ENCODE peak calls at places on chromosomes 1 and 21, in eight cellular contexts. I, G, L, W, S, M, B and A are unnamed samples.

GRCh38 chr1:193031431-193031830 is 27.7 kb downstream of the UCHL5 start:
- DNase-seq in B (no peak), W (no peak), G (peak; percentile 45), M (no peak), S (no peak), I (no peak), L (peak; percentile 40), A (no peak)

GRCh38 chr1:7046891-7047290 is 261.6 kb downstream of the CAMTA1 start:
- DNase-seq in M (no peak), B (no peak), G (no peak), W (no peak), L (no peak), S (no peak), I (no peak), A (no peak)

GRCh38 chr1:205343431-205344009 is 13.2 kb downstream of the KLHDC8A start:
- DNase-seq in I (no peak), G (no peak), B (peak; percentile 84), L (no peak), M (no peak), W (no peak), S (peak; percentile 78), A (no peak)

GRCh38 chr1:208041505-208041904 is 130.6 kb upstream of the CD34 start:
- DNase-seq in M (no peak), L (no peak), S (no peak), G (no peak), W (no peak), I (no peak), B (no peak), A (no peak)

GRCh38 chr1:116834605-116835004 is 75.1 kb upstream of the PTGFRN start:
- DNase-seq in M (no peak), W (no peak), L (no peak), B (no peak), G (no peak), S (peak; percentile 34), I (no peak), A (no peak)

GRCh38 chr1:240635466-240636256 is 23.7 kb upstream of the GREM2 start:
- DNase-seq in S (no peak), M (no peak), W (no peak), G (no peak), B (no peak), L (no peak), I (no peak), A (no peak)

GRCh38 chr1:44985747-44986359 is 542 bp downstream of the EIF2B3 start:
- DNase-seq in L (peak; percentile 6), M (no peak), I (no peak), S (no peak), B (peak; percentile 16), G (peak; percentile 72), W (no peak), A (no peak)

GRCh38 chr1:108639899-108640560 is 20.9 kb downstream of the HENMT1 start:
- DNase-seq in I (no peak), M (no peak), S (peak; percentile 26), L (no peak), W (no peak), G (no peak), B (no peak), A (no peak)

GRCh38 chr1:78040484-78041089 is 5.2 kb upstream of the GIPC2 start:
- DNase-seq in M (no peak), L (no peak), S (no peak), B (no peak), G (no peak), I (no peak), W (no peak), A (no peak)

GRCh38 chr1:172906778-172907592 is 143.8 kb downstream of the TNFSF18 start:
- DNase-seq in G (peak; percentile 71), M (no peak), B (no peak), L (peak; percentile 92), S (peak; percentile 68), W (no peak), I (no peak), A (no peak)

GRCh38 chr1:223849855-223850254 is 4.1 kb upstream of the TP53BP2 start:
- DNase-seq in G (no peak), S (no peak), M (no peak), L (no peak), W (no peak), I (no peak), B (no peak), A (no peak)

GRCh38 chr1:148362141-148362929 is 120.8 kb downstream of the PPIAL4G start:
- DNase-seq in G (no peak), M (peak; percentile 83), L (no peak), W (no peak), I (no peak), S (peak; percentile 92), B (peak; percentile 77), A (no peak)

GRCh38 chr1:202143011-202143767 is 1.3 kb downstream of the ARL8A start:
- DNase-seq in G (peak; percentile 20), W (no peak), M (peak; percentile 34), I (no peak), B (no peak), S (no peak), L (peak; percentile 18), A (no peak)

GRCh38 chr21:35855463-35855862 is 204.9 kb downstream of the SETD4 start:
- DNase-seq in W (no peak), G (no peak), B (no peak), M (no peak), S (no peak), I (no peak), L (peak; percentile 53), A (no peak)

GRCh38 chr1:115130786-115131185 is 41.5 kb upstream of the TSPAN2 start:
- DNase-seq in S (no peak), G (no peak), L (no peak), B (no peak), W (no peak), I (no peak), M (no peak), A (no peak)

GRCh38 chr1:153597206-153597605 is 15.7 kb downstream of the S100A16 start:
- DNase-seq in M (peak; percentile 22), L (peak; percentile 72), B (no peak), S (no peak), W (no peak), I (no peak), G (no peak), A (no peak)

GRCh38 chr1:38077523-38078147 is 31.0 kb upstream of the POU3F1 start:
- DNase-seq in B (no peak), M (no peak), I (no peak), L (no peak), S (no peak), W (no peak), G (peak; percentile 17), A (no peak)

GRCh38 chr1:112712191-112712590 is 2.9 kb downstream of the PPM1J start:
- DNase-seq in G (no peak), W (no peak), S (no peak), L (no peak), I (no peak), M (no peak), B (no peak), A (no peak)

GRCh38 chr21:36491191-36491916 is 11.4 kb upstream of the CLDN14 start:
- DNase-seq in L (no peak), G (no peak), I (peak; percentile 26), W (peak; percentile 6), S (no peak), B (no peak), M (peak; percentile 38), A (no peak)

GRCh38 chr1:169144941-169145626 is 38.6 kb downstream of the ATP1B1 start:
- DNase-seq in S (no peak), L (no peak), W (no peak), M (no peak), G (no peak), I (no peak), B (no peak), A (no peak)

GRCh38 chr1:154352581-154353459 is 27.5 kb downstream of the ATP8B2 start:
- DNase-seq in B (peak; percentile 85), L (peak; percentile 30), M (peak; percentile 71), W (no peak), I (no peak), G (peak; percentile 66), S (peak; percentile 78), A (no peak)

GRCh38 chr1:156684227-156684782 is 7.1 kb upstream of the NES start:
- DNase-seq in L (peak; percentile 62), M (no peak), I (no peak), S (no peak), G (peak; percentile 51), B (peak; percentile 26), W (no peak), A (no peak)

GRCh38 chr1:96544831-96545221 is 176.8 kb upstream of the PTBP2 start:
- DNase-seq in G (no peak), W (no peak), M (no peak), I (no peak), B (no peak), L (no peak), S (no peak), A (no peak)

GRCh38 chr1:229440821-229441537 is 7.1 kb upstream of the ACTA1 start:
- DNase-seq in I (peak; percentile 45), L (peak; percentile 70), S (no peak), B (no peak), W (peak; percentile 31), M (no peak), G (peak; percentile 60), A (no peak)

GRCh38 chr1:9436258-9436657 is 103.0 kb upstream of the SLC25A33 start:
- DNase-seq in I (no peak), G (no peak), W (no peak), M (no peak), L (no peak), S (no peak), B (no peak), A (no peak)
- H3K4me3 ChIP-seq in I (no peak overlapping the region), G (no peak overlapping the region), W (no peak overlapping the region), M (no peak overlapping the region), L (no peak overlapping the region), S (no peak overlapping the region), B (no peak overlapping the region), A (no peak overlapping the region)

GRCh38 chr1:21437341-21437640 is 2.6 kb upstream of the NBPF3 start:
- DNase-seq in L (no peak), B (no peak), I (no peak), G (no peak), S (no peak), W (no peak), M (no peak), A (no peak)
- H3K4me3 ChIP-seq in L (no peak overlapping the region), B (peak overlapping the region; percentile 58), I (no peak overlapping the region), G (no peak overlapping the region), S (no peak overlapping the region), W (peak overlapping the region; percentile 35), M (peak overlapping the region; percentile 46), A (no peak overlapping the region)

DNA sequence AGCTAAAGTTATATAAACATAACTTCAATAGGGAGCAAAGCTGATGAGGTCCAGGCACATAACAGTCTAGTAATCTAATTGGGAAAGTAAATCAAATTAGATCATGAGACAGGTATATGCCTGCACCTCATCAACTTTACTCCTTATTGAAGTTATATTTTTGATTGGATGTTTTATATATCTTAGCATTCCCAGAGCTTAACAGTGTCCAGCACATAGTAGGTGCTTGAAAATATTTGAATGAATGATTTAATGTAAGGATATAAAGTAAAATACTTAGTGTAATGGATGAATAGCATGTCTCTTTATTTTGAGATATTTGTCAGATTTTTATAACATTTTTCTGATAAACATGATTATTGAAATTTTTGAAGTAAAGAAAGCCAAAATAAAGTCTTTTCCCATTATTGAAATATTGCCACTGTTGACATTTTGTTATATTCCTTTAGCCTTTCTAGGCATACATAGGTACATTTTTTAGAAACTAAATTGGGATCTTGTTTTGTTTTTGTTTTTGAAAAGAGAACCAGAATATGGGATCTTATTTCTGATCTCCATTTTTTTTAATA is 2.8 kb downstream of the CDC7 start:
- DNase-seq in S (no peak), M (no peak), L (no peak), B (no peak), G (no peak), I (no peak), W (no peak), A (no peak)
- H3K4me3 ChIP-seq in S (no peak overlapping the region), M (no peak overlapping the region), L (no peak overlapping the region), B (no peak overlapping the region), G (no peak overlapping the region), I (no peak overlapping the region), W (no peak overlapping the region), A (no peak overlapping the region)

GRCh38 chr1:923991-924618 is 382 bp downstream of the SAMD11 start:
- DNase-seq in M (no peak), G (no peak), W (no peak), B (peak; percentile 84), I (no peak), L (no peak), S (no peak), A (no peak)
- H3K4me3 ChIP-seq in M (peak overlapping the region; percentile 52), G (peak overlapping the region; percentile 57), W (peak overlapping the region; percentile 59), B (peak overlapping the region; percentile 25), I (peak overlapping the region; percentile 59), L (peak overlapping the region; percentile 15), S (peak overlapping the region; percentile 40), A (peak overlapping the region; percentile 20)